ENCODE peak calls at places on chromosomes 7 and 10, in five cellular contexts. P is Calu3, D is IMR-90, I is LoVo, U is fibroblast of lung. C is an unnamed sample.

GRCh38 chr7:124101173-124101768 is 68.4 kb upstream of the TMEM229A start:
- DNase-seq in P (peak; percentile 43), U (peak; percentile 49), D (peak; percentile 10), I (peak; percentile 11), C (peak; percentile 6)

GRCh38 chr7:155051355-155051754 is 18.8 kb upstream of the HTR5A start:
- DNase-seq in D (no peak), I (no peak), P (no peak), U (no peak), C (no peak)

GRCh38 chr10:19021162-19021561 is 27.4 kb upstream of the MALRD1 start:
- DNase-seq in U (no peak), I (no peak), D (no peak), P (no peak), C (no peak)

GRCh38 chr10:52455095-52455494 is 141.0 kb downstream of the DKK1 start:
- DNase-seq in I (peak; percentile 56), P (no peak), U (no peak), D (peak; percentile 30), C (no peak)

GRCh38 chr7:13069832-13070231 is 382.4 kb downstream of the ARL4A start:
- DNase-seq in D (peak; percentile 61), U (peak; percentile 82), I (no peak), P (no peak), C (peak; percentile 76)

GRCh38 chr10:108112218-108112617 is 947.7 kb upstream of the SORCS1 start:
- DNase-seq in D (no peak), P (no peak), I (no peak), U (no peak), C (peak; percentile 29)

GRCh38 chr7:73307436-73307835 is 1.2 kb downstream of the NSUN5 start:
- DNase-seq in U (no peak), P (no peak), I (no peak), D (no peak), C (no peak)

GRCh38 chr7:116704650-116705049 is 32.7 kb downstream of the MET start:
- DNase-seq in U (no peak), P (no peak), I (no peak), D (no peak), C (no peak)

GRCh38 chr7:148571381-148571780 is 19.2 kb upstream of the C7orf33 start:
- DNase-seq in D (no peak), U (no peak), I (no peak), P (no peak), C (no peak)

GRCh38 chr7:132255084-132255483 is 321.2 kb downstream of the PLXNA4 start:
- DNase-seq in I (no peak), P (no peak), U (no peak), D (no peak), C (no peak)

GRCh38 chr10:105974803-105975456 is 1189.6 kb downstream of the SORCS1 start:
- DNase-seq in D (peak; percentile 1), P (no peak), U (peak; percentile 2), I (peak; percentile 53), C (no peak)

GRCh38 chr10:72356115-72356514 is 1.4 kb upstream of the DNAJB12 start:
- DNase-seq in D (no peak), U (no peak), I (no peak), P (no peak), C (no peak)

GRCh38 chr10:112963835-112964234 is 13.8 kb downstream of the TCF7L2 start:
- DNase-seq in I (peak; percentile 22), P (no peak), D (peak; percentile 40), U (peak; percentile 63), C (peak; percentile 42)

GRCh38 chr10:5582736-5583135 is 58.0 kb downstream of the CALML3 start:
- DNase-seq in P (no peak), I (peak; percentile 28), D (no peak), U (no peak), C (no peak)